ENCODE peak calls at places on chromosome 16, in seven cellular contexts. V is mammary epithelial cell, G is PC-3, X is neural progenitor cell, H is GM23338, R is endothelial cell of umbilical vein, C is HCT116. O is an unnamed sample.

GRCh38 chr16:57284206-57284951 is at the start of gene PLLP:
- DNase-seq in H (peak; percentile 68), C (no peak), V (peak; percentile 57), G (peak; percentile 30), X (peak; percentile 69), R (peak; percentile 38), O (peak; percentile 59)

GRCh38 chr16:13148836-13149235 is 247.4 kb downstream of the SHISA9 start:
- DNase-seq in G (no peak), H (no peak), R (no peak), X (no peak), C (no peak), V (no peak), O (no peak)

GRCh38 chr16:275786-276232 is at the start of gene RGS11:
- DNase-seq in X (no peak), H (no peak), C (no peak), V (no peak), R (no peak), G (no peak), O (no peak)

GRCh38 chr16:21263640-21264211 is 14.4 kb downstream of the CRYM start:
- DNase-seq in X (peak; percentile 24), H (no peak), V (no peak), C (no peak), R (no peak), G (no peak), O (peak; percentile 76)

GRCh38 chr16:50298591-50299507 is 32.5 kb downstream of the ADCY7 start:
- DNase-seq in H (no peak), G (no peak), C (no peak), V (no peak), R (no peak), X (no peak), O (no peak)

GRCh38 chr16:81558444-81559175 is 114.0 kb downstream of the CMIP start:
- DNase-seq in X (peak; percentile 24), R (no peak), G (no peak), C (no peak), H (peak; percentile 61), V (no peak), O (peak; percentile 76)

GRCh38 chr16:24116989-24117388 is 139.1 kb upstream of the CACNG3 start:
- DNase-seq in C (no peak), H (no peak), V (no peak), R (no peak), G (no peak), X (no peak), O (peak; percentile 22)

GRCh38 chr16:12815361-12815760 is 11.7 kb upstream of the CPPED1 start:
- DNase-seq in V (no peak), X (no peak), G (no peak), R (no peak), H (no peak), C (no peak), O (no peak)

GRCh38 chr16:71626858-71627213 is 852 bp downstream of the MARVELD3 start:
- DNase-seq in R (no peak), H (peak; percentile 78), G (no peak), X (peak; percentile 41), C (peak; percentile 56), V (peak; percentile 35), O (peak; percentile 53)

GRCh38 chr16:424623-425081 is 797 bp upstream of the RAB11FIP3 start:
- DNase-seq in H (no peak), G (peak; percentile 36), R (peak; percentile 43), C (no peak), X (no peak), V (no peak), O (no peak)

DNA sequence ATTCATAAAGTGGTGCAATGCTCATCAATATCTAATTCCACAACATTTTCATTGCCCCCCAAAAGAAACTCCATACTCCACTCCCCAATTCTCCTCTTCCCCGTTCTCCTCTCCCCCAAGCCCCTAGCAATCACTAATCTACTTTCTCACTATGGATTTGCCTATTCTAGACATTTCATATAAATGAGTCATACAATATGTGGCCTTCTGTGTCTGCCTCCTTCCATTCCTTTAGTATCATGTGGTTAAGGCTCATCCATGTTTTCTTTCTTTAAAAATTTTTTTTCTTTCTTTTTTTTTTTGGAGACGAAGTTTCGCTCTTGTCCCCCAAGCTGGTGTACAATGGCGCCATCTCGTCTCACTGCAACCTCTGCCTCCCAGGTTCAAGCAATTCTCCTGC is 56.3 kb upstream of the HAS3 start:
- DNase-seq in H (no peak), V (peak; percentile 21), X (no peak), G (peak; percentile 32), R (no peak), C (no peak), O (no peak)
- H3K4me2 ChIP-seq in H (no peak overlapping the region), V (no peak overlapping the region), X (no peak overlapping the region), G (no peak overlapping the region), R (no peak overlapping the region), C (peak overlapping the region; percentile 72), O (no peak overlapping the region)

GRCh38 chr16:85253127-85253941 is 141.1 kb upstream of the CIBAR2 start:
- DNase-seq in C (no peak), G (peak; percentile 31), V (no peak), X (peak; percentile 82), H (peak; percentile 80), R (peak; percentile 28), O (peak; percentile 52)
- H3K4me2 ChIP-seq in C (peak overlapping the region; percentile 10), G (no peak overlapping the region), V (no peak overlapping the region), X (no peak overlapping the region), H (no peak overlapping the region), R (no peak overlapping the region), O (no peak overlapping the region)

DNA sequence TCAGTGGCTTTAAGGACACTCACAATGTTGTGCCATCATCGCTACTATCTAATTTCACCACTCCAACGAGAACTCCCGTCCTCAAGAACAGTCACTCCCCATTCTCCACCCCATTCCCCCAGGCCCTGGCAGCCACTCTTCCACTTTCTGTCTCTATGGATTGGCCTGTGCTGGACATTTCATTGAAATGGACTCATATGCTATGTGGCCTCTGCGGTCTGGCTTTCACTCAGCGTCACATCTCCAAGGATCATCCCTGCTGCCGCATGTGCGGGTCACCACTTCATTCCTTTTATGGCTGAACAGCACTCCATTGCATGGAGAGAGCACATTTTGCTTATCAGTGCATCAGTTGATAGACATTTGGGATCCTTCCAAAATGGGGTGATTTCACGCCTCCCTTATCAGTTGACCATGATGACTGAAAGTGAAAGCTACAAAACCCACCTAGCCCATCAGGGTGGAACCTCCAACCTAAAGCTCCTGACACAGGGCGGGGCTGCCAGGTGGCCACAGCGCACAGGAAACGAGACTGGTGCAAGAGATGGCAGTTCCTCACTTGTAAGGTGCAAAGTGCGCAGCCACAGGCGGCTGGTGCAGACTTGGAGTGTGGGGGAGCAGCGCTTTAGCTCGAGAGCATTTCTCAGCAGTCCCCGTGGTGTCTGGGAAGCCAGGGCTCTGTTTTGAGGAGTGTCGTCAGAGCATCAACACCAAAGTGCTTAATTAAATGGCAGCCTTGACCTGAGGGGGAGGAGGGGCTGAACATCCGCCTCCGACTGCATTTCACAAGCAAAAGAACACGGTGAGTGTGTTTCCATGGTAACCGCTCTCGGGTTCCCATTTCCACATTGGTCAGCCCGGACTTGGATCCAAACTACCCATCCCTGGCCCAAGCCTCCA is 23.8 kb downstream of the COTL1 start:
- DNase-seq in R (no peak), C (no peak), H (peak; percentile 64), X (no peak), G (no peak), V (no peak), O (no peak)
- H3K4me2 ChIP-seq in R (no peak overlapping the region), C (no peak overlapping the region), H (peak overlapping the region; percentile 43), X (no peak overlapping the region), G (no peak overlapping the region), V (no peak overlapping the region), O (no peak overlapping the region)

DNA sequence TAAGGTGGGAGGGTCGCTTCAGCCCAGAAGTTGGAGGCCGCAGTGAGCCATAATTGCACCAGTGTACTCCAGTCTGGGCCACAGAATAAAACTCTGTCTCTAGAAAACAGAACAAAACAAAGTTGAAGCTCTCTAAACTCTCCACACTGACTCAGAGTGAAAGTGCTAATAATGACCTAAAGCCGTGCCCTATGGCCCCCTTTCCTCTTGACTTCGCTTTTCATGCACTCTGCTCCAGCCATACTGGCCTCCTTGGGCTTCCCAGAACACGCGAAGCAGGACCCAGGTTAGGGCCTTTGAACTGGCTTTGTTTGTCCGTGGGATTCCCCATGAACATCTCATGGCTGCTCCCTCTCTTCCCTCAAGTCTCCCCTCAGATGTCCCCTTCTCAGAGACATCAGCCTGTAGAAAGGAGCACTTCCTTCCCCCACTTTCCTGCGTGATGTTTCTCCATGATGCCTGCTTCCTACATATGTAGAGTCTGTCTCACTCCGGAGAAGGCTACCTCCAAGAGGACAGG is 18.6 kb upstream of the SPN start:
- DNase-seq in C (no peak), X (no peak), G (no peak), H (no peak), V (no peak), R (no peak), O (no peak)
- H3K4me2 ChIP-seq in C (no peak overlapping the region), X (no peak overlapping the region), G (no peak overlapping the region), H (no peak overlapping the region), V (no peak overlapping the region), R (no peak overlapping the region), O (no peak overlapping the region)

GRCh38 chr16:3858809-3859208 is 21.7 kb downstream of the CREBBP start:
- DNase-seq in R (no peak), G (no peak), V (no peak), H (no peak), X (no peak), C (no peak), O (no peak)

GRCh38 chr16:3855142-3855541 is 25.4 kb downstream of the CREBBP start:
- DNase-seq in C (no peak), R (no peak), G (no peak), H (no peak), X (no peak), V (no peak), O (no peak)

GRCh38 chr16:3859875-3860274 is 20.6 kb downstream of the CREBBP start:
- DNase-seq in G (no peak), R (no peak), X (no peak), V (no peak), C (no peak), H (no peak), O (no peak)

GRCh38 chr16:3856367-3857141 is 24.0 kb downstream of the CREBBP start:
- DNase-seq in V (no peak), X (peak; percentile 60), R (no peak), C (no peak), G (no peak), H (peak; percentile 60), O (no peak)

GRCh38 chr16:3857189-3858013 is 23.1 kb downstream of the CREBBP start:
- DNase-seq in H (no peak), G (no peak), X (no peak), C (no peak), V (peak; percentile 71), R (no peak), O (no peak)
- H3K4me2 ChIP-seq in H (peak overlapping the region; percentile 44), G (no peak overlapping the region), X (peak overlapping the region; percentile 51), C (no peak overlapping the region), V (peak overlapping the region; percentile 53), R (no peak overlapping the region), O (no peak overlapping the region)